ENCODE peak calls at places on chromosomes 16 and 17, in five cellular contexts. Q is CD4-positive, alpha-beta memory T cell; V is tibial artery; J is heart left ventricle; R is neural progenitor cell. C is an unnamed sample.

GRCh38 chr16:84292032-84292431 is 2.6 kb upstream of the WFDC1 start:
- DNase-seq in R (no peak), J (no peak), V (no peak), Q (no peak), C (no peak)

GRCh38 chr16:76125871-76126270 is 151.3 kb upstream of the CNTNAP4 start:
- DNase-seq in Q (no peak), J (no peak), R (no peak), V (no peak), C (no peak)

GRCh38 chr16:89586218-89586617 is 10.7 kb downstream of the CPNE7 start:
- DNase-seq in V (no peak), J (no peak), Q (peak; percentile 39), R (no peak), C (no peak)

GRCh38 chr17:68832140-68832871 is 122.9 kb downstream of the ABCA8 start:
- DNase-seq in J (peak; percentile 29), R (no peak), Q (no peak), V (peak; percentile 63), C (no peak)

GRCh38 chr16:25235991-25236390 is 19.2 kb downstream of the AQP8 start:
- DNase-seq in R (no peak), V (no peak), J (no peak), Q (no peak), C (no peak)

GRCh38 chr17:10547351-10547750 is 2.1 kb downstream of the MYH2 start:
- DNase-seq in V (no peak), Q (no peak), R (no peak), J (no peak), C (no peak)

GRCh38 chr16:53844796-53845195 is 140.8 kb downstream of the FTO start:
- DNase-seq in V (no peak), J (no peak), R (no peak), Q (no peak), C (no peak)

GRCh38 chr17:80339731-80340456 is 75.1 kb upstream of the ENDOV start:
- DNase-seq in J (no peak), V (peak; percentile 65), Q (no peak), R (no peak), C (no peak)

GRCh38 chr16:89381788-89382187 is 108.6 kb downstream of the ANKRD11 start:
- DNase-seq in R (no peak), Q (no peak), V (no peak), J (no peak), C (no peak)

GRCh38 chr17:75331671-75332070 is 42.4 kb upstream of the SLC25A19 start:
- DNase-seq in J (no peak), R (no peak), V (no peak), Q (no peak), C (no peak)

DNA sequence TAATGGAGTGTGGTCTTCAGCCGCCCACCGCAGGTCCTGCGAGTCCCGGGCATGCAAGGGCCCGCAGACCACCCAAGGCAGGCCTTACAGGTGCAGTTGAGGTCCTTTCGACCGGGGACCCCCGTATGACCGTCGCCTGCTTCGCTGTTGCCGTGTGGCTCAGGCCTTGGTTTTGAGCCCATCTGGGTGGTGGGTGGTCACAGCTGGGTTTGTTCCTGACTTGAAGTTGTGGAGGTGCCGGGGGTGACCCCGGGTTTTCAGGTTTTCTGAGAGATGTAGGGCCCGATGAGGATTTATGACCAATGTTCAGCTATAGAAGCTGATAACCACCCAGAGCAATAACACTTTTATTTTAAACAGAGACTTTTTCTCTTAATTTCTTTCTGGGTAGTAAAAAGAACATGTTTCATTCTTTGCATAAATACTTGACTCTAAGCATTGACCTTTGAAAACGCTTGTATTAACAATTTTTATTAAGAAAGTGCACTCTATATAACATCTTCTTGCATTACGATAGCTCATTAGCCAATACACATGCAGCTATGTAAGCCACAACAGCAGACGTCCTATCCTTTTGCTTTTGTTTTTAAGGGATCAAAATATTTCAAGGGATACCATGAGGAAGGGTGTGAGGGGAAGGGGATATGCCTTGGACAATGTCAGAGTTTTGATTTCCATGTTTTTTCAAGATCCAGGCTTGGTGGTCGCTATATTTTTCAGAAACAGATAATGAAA is 1.9 kb downstream of the FOXL1 start:
- DNase-seq in J (no peak), R (no peak), Q (no peak), V (peak; percentile 61), C (no peak)
- H3K4me1 ChIP-seq in J (peaks cover 27% of the 10 kb centered on the region), R (peaks cover 8% of the 10 kb centered on the region), Q (peaks cover 16% of the 10 kb centered on the region), V (peaks cover 84% of the 10 kb centered on the region), C (peaks cover 25% of the 10 kb centered on the region)

GRCh38 chr17:59753522-59754467 is 46.3 kb downstream of the VMP1 start:
- DNase-seq in R (peak; percentile 81), V (no peak), Q (peak; percentile 42), J (peak; percentile 29), C (no peak)

GRCh38 chr17:59757881-59758385 is 50.5 kb downstream of the VMP1 start:
- DNase-seq in R (no peak), J (no peak), V (no peak), Q (no peak), C (no peak)

GRCh38 chr17:59757043-59757824 is 49.8 kb downstream of the VMP1 start:
- DNase-seq in V (no peak), Q (no peak), R (no peak), J (no peak), C (no peak)

GRCh38 chr17:59754547-59754946 is 47.1 kb downstream of the VMP1 start:
- DNase-seq in J (no peak), Q (no peak), V (no peak), R (no peak), C (no peak)

GRCh38 chr17:59756236-59756818 is 48.9 kb downstream of the VMP1 start:
- DNase-seq in J (no peak), Q (no peak), V (no peak), R (no peak), C (no peak)
- H3K27ac ChIP-seq in J (no peak overlapping the region), Q (no peak overlapping the region), V (peak overlapping the region; percentile 67), R (no peak overlapping the region), C (peak overlapping the region; percentile 14)

GRCh38 chr17:51032850-51033249 is 87.8 kb downstream of the SPAG9 start:
- DNase-seq in J (no peak), Q (no peak), V (no peak), R (no peak), C (no peak)

GRCh38 chr17:51029568-51030463 is 90.9 kb downstream of the SPAG9 start:
- DNase-seq in V (no peak), J (no peak), Q (no peak), R (no peak), C (no peak)

GRCh38 chr17:51029142-51029541 is 91.5 kb downstream of the SPAG9 start:
- DNase-seq in Q (no peak), V (no peak), R (no peak), J (no peak), C (no peak)

DNA sequence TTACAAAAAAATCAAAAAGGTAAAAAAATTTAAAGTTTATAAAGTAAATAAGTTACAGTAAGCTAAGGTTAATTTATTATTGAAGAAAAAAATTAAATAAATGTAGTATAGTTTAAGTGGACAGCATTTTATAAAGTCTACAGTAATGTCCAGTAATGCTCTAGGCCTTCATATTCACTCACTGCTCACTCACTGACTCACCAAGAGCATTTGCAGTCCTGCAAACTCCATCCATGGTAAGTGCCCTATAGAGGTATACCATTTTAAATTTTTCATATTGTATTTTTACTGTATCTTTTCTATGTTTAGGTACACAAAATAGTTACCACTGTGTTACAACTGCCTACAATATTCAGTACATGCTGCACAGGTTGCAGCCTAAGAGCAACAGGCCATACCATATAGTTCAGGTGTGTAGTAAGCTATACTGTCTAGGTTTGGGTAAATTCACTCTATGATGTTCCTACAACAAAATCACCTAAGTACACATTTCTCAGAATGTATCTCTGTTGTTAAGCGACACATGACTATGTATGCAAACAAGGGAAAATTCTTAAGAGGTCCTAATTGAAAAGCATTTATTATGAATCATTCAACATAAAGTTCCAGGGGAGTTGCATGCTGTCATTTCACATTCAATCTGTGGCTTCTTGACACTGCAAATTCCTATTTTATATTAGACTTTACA is 92.3 kb downstream of the SPAG9 start:
- DNase-seq in J (no peak), V (no peak), Q (no peak), R (no peak), C (no peak)
- H3K4me1 ChIP-seq in J (peaks cover 7% of the 10 kb centered on the region), V (peaks cover 14% of the 10 kb centered on the region), Q (peaks cover 27% of the 10 kb centered on the region), R (no peaks in the 10 kb centered on the region), C (peaks cover 18% of the 10 kb centered on the region)

GRCh38 chr16:10667239-10667638 is 27.5 kb downstream of the TEKT5 start:
- DNase-seq in R (no peak), Q (no peak), J (no peak), V (no peak), C (no peak)
- H3K27ac ChIP-seq in R (no peak overlapping the region), Q (no peak overlapping the region), J (no peak overlapping the region), V (no peak overlapping the region), C (no peak overlapping the region)

GRCh38 chr17:59375858-59376257 is 44.4 kb downstream of the YPEL2 start:
- DNase-seq in Q (no peak), J (no peak), R (no peak), V (no peak), C (no peak)
- H3K4me1 ChIP-seq in Q (peaks cover 56% of the 10 kb centered on the region), J (peaks cover 98% of the 10 kb centered on the region), R (peaks cover 33% of the 10 kb centered on the region), V (peaks cover 100% of the 10 kb centered on the region), C (peaks cover 83% of the 10 kb centered on the region)

GRCh38 chr16:11035096-11035495 is 90.7 kb downstream of the CLEC16A start:
- DNase-seq in V (no peak), J (no peak), Q (no peak), R (no peak), C (no peak)

GRCh38 chr16:11034481-11034931 is 90.1 kb downstream of the CLEC16A start:
- DNase-seq in R (no peak), J (no peak), Q (no peak), V (no peak), C (no peak)

GRCh38 chr16:11032000-11032921 is 87.9 kb downstream of the CLEC16A start:
- DNase-seq in R (no peak), J (no peak), V (no peak), Q (no peak), C (no peak)

GRCh38 chr16:11032922-11033291 is 88.5 kb downstream of the CLEC16A start:
- DNase-seq in R (peak; percentile 73), J (peak; percentile 34), Q (no peak), V (peak; percentile 76), C (no peak)

DNA sequence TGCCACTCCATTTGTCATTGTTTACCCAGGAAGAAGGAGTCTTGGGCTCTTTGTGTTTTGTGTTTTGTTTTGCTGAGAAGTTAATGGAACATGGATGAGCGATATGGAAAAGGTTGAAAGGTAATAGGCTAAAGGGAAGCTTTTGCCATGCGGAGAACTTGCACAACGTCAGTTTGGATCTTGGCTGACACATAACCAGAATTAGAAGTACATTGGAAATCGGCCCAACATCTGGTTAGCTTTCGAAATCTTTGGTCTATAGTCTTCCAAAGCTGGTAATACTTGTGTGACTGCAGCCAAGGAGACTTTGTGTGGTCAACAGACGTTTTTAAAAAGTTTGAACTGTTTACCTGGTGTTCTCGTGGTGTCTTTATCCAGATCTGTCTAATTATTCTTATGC is 89.6 kb downstream of the CLEC16A start:
- DNase-seq in R (no peak), Q (no peak), J (no peak), V (no peak), C (no peak)
- H3K27ac ChIP-seq in R (no peak overlapping the region), Q (no peak overlapping the region), J (peak overlapping the region; percentile 63), V (no peak overlapping the region), C (peak overlapping the region; percentile 55)

C was measured in lower lobe of right lung.